ENCODE peak calls at places on chromosomes 4 and X, in ten cellular contexts. F is fibroblast of lung; C is stimulated activated CD4-positive, alpha-beta T cell treated with anti-CD3 and anti-CD28 coated beads, Interleukin-4, amount 100 ng/mL, for 4 hours; P is islet precursor cell; Y is NCI-H2171 treated with DMSO at 0.1 percent for 48 hours; O is NCI-H446; D is transverse colon; E is occipital lobe; U is COLO829; X is choroid plexus epithelial cell. B is an unnamed sample.

GRCh38 chr4:70927502-70928139 is 25.5 kb downstream of the MOB1B start:
- DNase-seq in O (no peak), P (no peak), U (no peak), E (no peak), C (no peak), X (no peak), F (no peak), Y (no peak), D (no peak), B (no peak)

GRCh38 chr4:26362745-26363439 is 42.1 kb downstream of the RBPJ start:
- DNase-seq in P (no peak), F (no peak), Y (no peak), O (no peak), E (no peak), D (no peak), U (no peak), C (no peak), X (no peak), B (peak)

GRCh38 chrX:108018659-108019381 is 26.0 kb upstream of the VSIG1 start:
- DNase-seq in D (no peak), X (no peak), Y (no peak), O (no peak), C (no peak), U (no peak), P (no peak), F (no peak), E (no peak), B (no peak)

GRCh38 chr4:141636771-141637460 is 533 bp downstream of the IL15 start:
- DNase-seq in D (peak), U (peak), E (no peak), F (peak), X (peak), Y (no peak), O (no peak), C (peak), P (peak), B (peak)

GRCh38 chr4:187366530-187367279 is 628.9 kb upstream of the ZFP42 start:
- DNase-seq in O (no peak), E (no peak), U (no peak), F (no peak), X (no peak), P (no peak), C (no peak), D (no peak), Y (no peak), B (no peak)

GRCh38 chr4:186024637-186025320 is 44.2 kb upstream of the TLR3 start:
- DNase-seq in C (no peak), D (no peak), O (no peak), F (no peak), E (no peak), P (no peak), U (no peak), X (no peak), Y (no peak), B (no peak)

GRCh38 chrX:83446355-83446754 is 61.7 kb upstream of the POU3F4 start:
- DNase-seq in C (no peak), X (no peak), F (no peak), D (no peak), U (no peak), O (no peak), Y (no peak), P (no peak), E (no peak), B (no peak)

GRCh38 chr4:88514557-88515511 is 8.7 kb downstream of the PYURF start:
- DNase-seq in U (no peak), C (no peak), O (no peak), D (no peak), X (no peak), P (no peak), Y (no peak), F (no peak), E (no peak), B (no peak)

GRCh38 chrX:121349263-121349662 is 301.9 kb downstream of the GLUD2 start:
- DNase-seq in F (no peak), U (no peak), D (no peak), E (no peak), X (no peak), O (no peak), C (no peak), P (no peak), Y (no peak), B (no peak)

GRCh38 chrX:65587616-65588526 is 53.3 kb upstream of the LAS1L start:
- DNase-seq in E (no peak), C (no peak), D (peak), U (no peak), X (peak), P (no peak), F (peak), O (peak), Y (peak), B (peak)

GRCh38 chrX:40083120-40083978 is 14.4 kb downstream of the BCOR start:
- DNase-seq in F (no peak), O (no peak), D (no peak), C (no peak), Y (no peak), P (no peak), E (peak), U (no peak), X (no peak), B (no peak)

GRCh38 chr4:75432683-75433082 is 81.5 kb downstream of the RCHY1 start:
- DNase-seq in P (peak), O (peak), F (no peak), E (no peak), X (peak), C (no peak), U (peak), D (no peak), Y (no peak), B (peak)

GRCh38 chr4:38562751-38563198 is 101.2 kb upstream of the KLF3 start:
- DNase-seq in E (no peak), F (peak), C (no peak), U (no peak), O (peak), D (peak), Y (no peak), P (peak), X (peak), B (peak)

GRCh38 chr4:147830987-147831386 is 99.1 kb downstream of the ARHGAP10 start:
- DNase-seq in O (no peak), Y (no peak), F (peak), P (peak), E (no peak), X (peak), U (no peak), C (no peak), D (no peak), B (peak)

GRCh38 chr4:43277003-43277402 is 384.5 kb downstream of the GRXCR1 start:
- DNase-seq in P (no peak), X (peak), F (peak), D (no peak), Y (no peak), E (no peak), C (no peak), U (no peak), O (no peak), B (peak)

GRCh38 chrX:20267924-20268701 is 1.4 kb upstream of the RPS6KA3 start:
- DNase-seq in C (no peak), X (peak), F (peak), U (no peak), D (peak), Y (peak), P (peak), O (no peak), E (peak), B (no peak)

GRCh38 chrX:66200855-66201795 is 37.1 kb downstream of the HEPH start:
- DNase-seq in D (peak), F (peak), E (no peak), Y (no peak), C (no peak), U (no peak), O (no peak), P (no peak), X (peak), B (peak)

GRCh38 chr4:20456416-20456815 is 204.7 kb downstream of the SLIT2 start:
- DNase-seq in U (no peak), F (no peak), C (no peak), O (no peak), X (no peak), Y (no peak), D (no peak), P (no peak), E (no peak), B (peak)

GRCh38 chrX:5080812-5081211 is 1147.9 kb downstream of the NLGN4X start:
- DNase-seq in O (no peak), D (no peak), F (no peak), Y (no peak), E (no peak), P (no peak), U (peak), X (no peak), C (no peak), B (peak)